ENCODE peak calls at places on chromosome 2, in eight cellular contexts. One of them, this sample, is unnamed.

GRCh38 chr2:178194600-178195389 is 483 bp downstream of the OSBPL6 start:
- DNase-seq in glutamatergic neuron: peak
- DNase-seq in stimulated activated CD4-positive, alpha-beta T cell treated with anti-CD3 and anti-CD28 coated beads, Interleukin-1b, Interleukin-23, amount 100 ng/mL, for 1 hour: no peak
- DNase-seq in HuH-7.5: peak
- DNase-seq in spleen: peak
- DNase-seq in anterior cingulate cortex: peak
- DNase-seq in RCC 7860: peak
- DNase-seq in activated naive CD4-positive, alpha-beta T cell treated with anti-CD3 and anti-CD28 coated beads for 36 hours: peak
- DNase-seq in this sample: peak

GRCh38 chr2:78896536-78896935 is 129.0 kb upstream of the REG3G start:
- DNase-seq in glutamatergic neuron: no peak
- DNase-seq in stimulated activated CD4-positive, alpha-beta T cell treated with anti-CD3 and anti-CD28 coated beads, Interleukin-1b, Interleukin-23, amount 100 ng/mL, for 1 hour: no peak
- DNase-seq in HuH-7.5: no peak
- DNase-seq in spleen: no peak
- DNase-seq in anterior cingulate cortex: no peak
- DNase-seq in RCC 7860: no peak
- DNase-seq in activated naive CD4-positive, alpha-beta T cell treated with anti-CD3 and anti-CD28 coated beads for 36 hours: no peak
- DNase-seq in this sample: no peak

GRCh38 chr2:65842104-65842503 is 409.7 kb upstream of the SPRED2 start:
- DNase-seq in glutamatergic neuron: no peak
- DNase-seq in stimulated activated CD4-positive, alpha-beta T cell treated with anti-CD3 and anti-CD28 coated beads, Interleukin-1b, Interleukin-23, amount 100 ng/mL, for 1 hour: no peak
- DNase-seq in HuH-7.5: no peak
- DNase-seq in spleen: no peak
- DNase-seq in anterior cingulate cortex: no peak
- DNase-seq in RCC 7860: no peak
- DNase-seq in activated naive CD4-positive, alpha-beta T cell treated with anti-CD3 and anti-CD28 coated beads for 36 hours: no peak
- DNase-seq in this sample: no peak

GRCh38 chr2:137872577-137872976 is 91.7 kb upstream of the HNMT start:
- DNase-seq in glutamatergic neuron: no peak
- DNase-seq in stimulated activated CD4-positive, alpha-beta T cell treated with anti-CD3 and anti-CD28 coated beads, Interleukin-1b, Interleukin-23, amount 100 ng/mL, for 1 hour: no peak
- DNase-seq in HuH-7.5: no peak
- DNase-seq in spleen: no peak
- DNase-seq in anterior cingulate cortex: no peak
- DNase-seq in RCC 7860: no peak
- DNase-seq in activated naive CD4-positive, alpha-beta T cell treated with anti-CD3 and anti-CD28 coated beads for 36 hours: no peak
- DNase-seq in this sample: no peak

GRCh38 chr2:48434101-48434500 is 95.9 kb upstream of the STON1 start:
- DNase-seq in glutamatergic neuron: no peak
- DNase-seq in stimulated activated CD4-positive, alpha-beta T cell treated with anti-CD3 and anti-CD28 coated beads, Interleukin-1b, Interleukin-23, amount 100 ng/mL, for 1 hour: no peak
- DNase-seq in HuH-7.5: no peak
- DNase-seq in spleen: no peak
- DNase-seq in anterior cingulate cortex: no peak
- DNase-seq in RCC 7860: no peak
- DNase-seq in activated naive CD4-positive, alpha-beta T cell treated with anti-CD3 and anti-CD28 coated beads for 36 hours: no peak
- DNase-seq in this sample: no peak

GRCh38 chr2:184906709-184907108 is 308.4 kb downstream of the ZNF804A start:
- DNase-seq in glutamatergic neuron: no peak
- DNase-seq in stimulated activated CD4-positive, alpha-beta T cell treated with anti-CD3 and anti-CD28 coated beads, Interleukin-1b, Interleukin-23, amount 100 ng/mL, for 1 hour: no peak
- DNase-seq in HuH-7.5: no peak
- DNase-seq in spleen: no peak
- DNase-seq in anterior cingulate cortex: no peak
- DNase-seq in RCC 7860: no peak
- DNase-seq in activated naive CD4-positive, alpha-beta T cell treated with anti-CD3 and anti-CD28 coated beads for 36 hours: no peak
- DNase-seq in this sample: no peak

GRCh38 chr2:238101891-238102841 is 2.0 kb downstream of the ESPNL start:
- DNase-seq in glutamatergic neuron: peak
- DNase-seq in stimulated activated CD4-positive, alpha-beta T cell treated with anti-CD3 and anti-CD28 coated beads, Interleukin-1b, Interleukin-23, amount 100 ng/mL, for 1 hour: no peak
- DNase-seq in HuH-7.5: no peak
- DNase-seq in spleen: no peak
- DNase-seq in anterior cingulate cortex: no peak
- DNase-seq in RCC 7860: no peak
- DNase-seq in activated naive CD4-positive, alpha-beta T cell treated with anti-CD3 and anti-CD28 coated beads for 36 hours: no peak
- DNase-seq in this sample: no peak

GRCh38 chr2:219665926-219666325 is 38.5 kb downstream of the SLC4A3 start:
- DNase-seq in glutamatergic neuron: no peak
- DNase-seq in stimulated activated CD4-positive, alpha-beta T cell treated with anti-CD3 and anti-CD28 coated beads, Interleukin-1b, Interleukin-23, amount 100 ng/mL, for 1 hour: no peak
- DNase-seq in HuH-7.5: no peak
- DNase-seq in spleen: no peak
- DNase-seq in anterior cingulate cortex: no peak
- DNase-seq in RCC 7860: no peak
- DNase-seq in activated naive CD4-positive, alpha-beta T cell treated with anti-CD3 and anti-CD28 coated beads for 36 hours: no peak
- DNase-seq in this sample: no peak

GRCh38 chr2:98277156-98277859 is 68.9 kb upstream of the CNGA3 start:
- DNase-seq in glutamatergic neuron: no peak
- DNase-seq in stimulated activated CD4-positive, alpha-beta T cell treated with anti-CD3 and anti-CD28 coated beads, Interleukin-1b, Interleukin-23, amount 100 ng/mL, for 1 hour: no peak
- DNase-seq in HuH-7.5: no peak
- DNase-seq in spleen: no peak
- DNase-seq in anterior cingulate cortex: no peak
- DNase-seq in RCC 7860: no peak
- DNase-seq in activated naive CD4-positive, alpha-beta T cell treated with anti-CD3 and anti-CD28 coated beads for 36 hours: no peak
- DNase-seq in this sample: no peak

This sample was measured in midbrain.